ENCODE peak calls at places on chromosome 21, in six cellular contexts. One of them, this sample, is unnamed.

GRCh38 chr21:36155603-36156338 is 853 bp upstream of the DOP1B start:
- DNase-seq in NCI-H345: peak
- DNase-seq in activated CD8-positive, alpha-beta memory T cell treated with anti-CD3 and anti-CD28 coated beads for 4 hours: no peak
- DNase-seq in stimulated activated CD8-positive, alpha-beta memory T cell treated with anti-CD3 and anti-CD28 coated beads, Interleukin-4, amount 100 ng/mL, for 24 hours: no peak
- DNase-seq in CD8-positive, alpha-beta memory T cell: no peak
- DNase-seq in NCI-H1092 treated with DMSO at 0.1 percent for 48 hours: no peak
- DNase-seq in this sample: peak

GRCh38 chr21:45599146-45599581 is 44.4 kb upstream of the PCBP3 start:
- DNase-seq in NCI-H345: no peak
- DNase-seq in NCI-H1092 treated with DMSO at 0.1 percent for 48 hours: no peak
- DNase-seq in activated CD8-positive, alpha-beta memory T cell treated with anti-CD3 and anti-CD28 coated beads for 4 hours: no peak
- DNase-seq in CD8-positive, alpha-beta memory T cell: no peak
- DNase-seq in stimulated activated CD8-positive, alpha-beta memory T cell treated with anti-CD3 and anti-CD28 coated beads, Interleukin-4, amount 100 ng/mL, for 24 hours: no peak
- DNase-seq in this sample: no peak

GRCh38 chr21:42568377-42568776 is 54.7 kb downstream of the SLC37A1 start:
- DNase-seq in activated CD8-positive, alpha-beta memory T cell treated with anti-CD3 and anti-CD28 coated beads for 4 hours: no peak
- DNase-seq in stimulated activated CD8-positive, alpha-beta memory T cell treated with anti-CD3 and anti-CD28 coated beads, Interleukin-4, amount 100 ng/mL, for 24 hours: no peak
- DNase-seq in NCI-H1092 treated with DMSO at 0.1 percent for 48 hours: no peak
- DNase-seq in CD8-positive, alpha-beta memory T cell: no peak
- DNase-seq in NCI-H345: no peak
- DNase-seq in this sample: no peak

GRCh38 chr21:43733060-43733459 is 14.1 kb downstream of the PDXK start:
- DNase-seq in NCI-H345: no peak
- DNase-seq in activated CD8-positive, alpha-beta memory T cell treated with anti-CD3 and anti-CD28 coated beads for 4 hours: no peak
- DNase-seq in NCI-H1092 treated with DMSO at 0.1 percent for 48 hours: no peak
- DNase-seq in stimulated activated CD8-positive, alpha-beta memory T cell treated with anti-CD3 and anti-CD28 coated beads, Interleukin-4, amount 100 ng/mL, for 24 hours: no peak
- DNase-seq in CD8-positive, alpha-beta memory T cell: no peak
- DNase-seq in this sample: no peak

GRCh38 chr21:44255519-44255981 is 6.1 kb downstream of the DNMT3L start:
- DNase-seq in activated CD8-positive, alpha-beta memory T cell treated with anti-CD3 and anti-CD28 coated beads for 4 hours: no peak
- DNase-seq in CD8-positive, alpha-beta memory T cell: no peak
- DNase-seq in NCI-H345: no peak
- DNase-seq in stimulated activated CD8-positive, alpha-beta memory T cell treated with anti-CD3 and anti-CD28 coated beads, Interleukin-4, amount 100 ng/mL, for 24 hours: no peak
- DNase-seq in NCI-H1092 treated with DMSO at 0.1 percent for 48 hours: no peak
- DNase-seq in this sample: peak

GRCh38 chr21:42614391-42614790 is 39.0 kb upstream of the PDE9A start:
- DNase-seq in stimulated activated CD8-positive, alpha-beta memory T cell treated with anti-CD3 and anti-CD28 coated beads, Interleukin-4, amount 100 ng/mL, for 24 hours: no peak
- DNase-seq in CD8-positive, alpha-beta memory T cell: peak
- DNase-seq in NCI-H1092 treated with DMSO at 0.1 percent for 48 hours: no peak
- DNase-seq in NCI-H345: no peak
- DNase-seq in activated CD8-positive, alpha-beta memory T cell treated with anti-CD3 and anti-CD28 coated beads for 4 hours: no peak
- DNase-seq in this sample: no peak

GRCh38 chr21:20997308-20997632 is 939 bp upstream of the NCAM2 start:
- DNase-seq in activated CD8-positive, alpha-beta memory T cell treated with anti-CD3 and anti-CD28 coated beads for 4 hours: no peak
- DNase-seq in stimulated activated CD8-positive, alpha-beta memory T cell treated with anti-CD3 and anti-CD28 coated beads, Interleukin-4, amount 100 ng/mL, for 24 hours: no peak
- DNase-seq in NCI-H345: no peak
- DNase-seq in CD8-positive, alpha-beta memory T cell: no peak
- DNase-seq in NCI-H1092 treated with DMSO at 0.1 percent for 48 hours: no peak
- DNase-seq in this sample: no peak

GRCh38 chr21:35202431-35202830 is 153.3 kb upstream of the RUNX1 start:
- DNase-seq in NCI-H345: no peak
- DNase-seq in stimulated activated CD8-positive, alpha-beta memory T cell treated with anti-CD3 and anti-CD28 coated beads, Interleukin-4, amount 100 ng/mL, for 24 hours: no peak
- DNase-seq in activated CD8-positive, alpha-beta memory T cell treated with anti-CD3 and anti-CD28 coated beads for 4 hours: no peak
- DNase-seq in NCI-H1092 treated with DMSO at 0.1 percent for 48 hours: no peak
- DNase-seq in CD8-positive, alpha-beta memory T cell: no peak
- DNase-seq in this sample: no peak

GRCh38 chr21:27700974-27701614 is 734.2 kb upstream of the ADAMTS5 start:
- DNase-seq in NCI-H345: peak
- DNase-seq in NCI-H1092 treated with DMSO at 0.1 percent for 48 hours: peak
- DNase-seq in stimulated activated CD8-positive, alpha-beta memory T cell treated with anti-CD3 and anti-CD28 coated beads, Interleukin-4, amount 100 ng/mL, for 24 hours: peak
- DNase-seq in activated CD8-positive, alpha-beta memory T cell treated with anti-CD3 and anti-CD28 coated beads for 4 hours: no peak
- DNase-seq in CD8-positive, alpha-beta memory T cell: no peak
- DNase-seq in this sample: peak

GRCh38 chr21:42750737-42751530 is 97.5 kb downstream of the PDE9A start:
- DNase-seq in activated CD8-positive, alpha-beta memory T cell treated with anti-CD3 and anti-CD28 coated beads for 4 hours: no peak
- DNase-seq in stimulated activated CD8-positive, alpha-beta memory T cell treated with anti-CD3 and anti-CD28 coated beads, Interleukin-4, amount 100 ng/mL, for 24 hours: no peak
- DNase-seq in CD8-positive, alpha-beta memory T cell: no peak
- DNase-seq in NCI-H345: no peak
- DNase-seq in NCI-H1092 treated with DMSO at 0.1 percent for 48 hours: no peak
- DNase-seq in this sample: no peak

GRCh38 chr21:46454142-46454541 is 4.5 kb upstream of the DIP2A start:
- DNase-seq in NCI-H345: no peak
- DNase-seq in activated CD8-positive, alpha-beta memory T cell treated with anti-CD3 and anti-CD28 coated beads for 4 hours: no peak
- DNase-seq in CD8-positive, alpha-beta memory T cell: no peak
- DNase-seq in NCI-H1092 treated with DMSO at 0.1 percent for 48 hours: no peak
- DNase-seq in stimulated activated CD8-positive, alpha-beta memory T cell treated with anti-CD3 and anti-CD28 coated beads, Interleukin-4, amount 100 ng/mL, for 24 hours: no peak
- DNase-seq in this sample: no peak

GRCh38 chr21:46188226-46189212 is 4.3 kb upstream of the SPATC1L start:
- DNase-seq in NCI-H345: peak
- DNase-seq in CD8-positive, alpha-beta memory T cell: no peak
- DNase-seq in NCI-H1092 treated with DMSO at 0.1 percent for 48 hours: no peak
- DNase-seq in activated CD8-positive, alpha-beta memory T cell treated with anti-CD3 and anti-CD28 coated beads for 4 hours: no peak
- DNase-seq in stimulated activated CD8-positive, alpha-beta memory T cell treated with anti-CD3 and anti-CD28 coated beads, Interleukin-4, amount 100 ng/mL, for 24 hours: no peak
- DNase-seq in this sample: no peak

GRCh38 chr21:24428539-24429186 is 1178.6 kb downstream of the MRPL39 start:
- DNase-seq in NCI-H345: no peak
- DNase-seq in activated CD8-positive, alpha-beta memory T cell treated with anti-CD3 and anti-CD28 coated beads for 4 hours: peak
- DNase-seq in CD8-positive, alpha-beta memory T cell: no peak
- DNase-seq in NCI-H1092 treated with DMSO at 0.1 percent for 48 hours: no peak
- DNase-seq in stimulated activated CD8-positive, alpha-beta memory T cell treated with anti-CD3 and anti-CD28 coated beads, Interleukin-4, amount 100 ng/mL, for 24 hours: no peak
- DNase-seq in this sample: no peak

GRCh38 chr21:46125846-46126301 is 28.0 kb downstream of the COL6A2 start:
- DNase-seq in NCI-H1092 treated with DMSO at 0.1 percent for 48 hours: no peak
- DNase-seq in stimulated activated CD8-positive, alpha-beta memory T cell treated with anti-CD3 and anti-CD28 coated beads, Interleukin-4, amount 100 ng/mL, for 24 hours: no peak
- DNase-seq in NCI-H345: no peak
- DNase-seq in CD8-positive, alpha-beta memory T cell: no peak
- DNase-seq in activated CD8-positive, alpha-beta memory T cell treated with anti-CD3 and anti-CD28 coated beads for 4 hours: no peak
- DNase-seq in this sample: peak

GRCh38 chr21:37538971-37539590 is 172.5 kb downstream of the DYRK1A start:
- DNase-seq in stimulated activated CD8-positive, alpha-beta memory T cell treated with anti-CD3 and anti-CD28 coated beads, Interleukin-4, amount 100 ng/mL, for 24 hours: no peak
- DNase-seq in NCI-H345: no peak
- DNase-seq in NCI-H1092 treated with DMSO at 0.1 percent for 48 hours: no peak
- DNase-seq in CD8-positive, alpha-beta memory T cell: no peak
- DNase-seq in activated CD8-positive, alpha-beta memory T cell treated with anti-CD3 and anti-CD28 coated beads for 4 hours: no peak
- DNase-seq in this sample: no peak

GRCh38 chr21:34814529-34814951 is 145.7 kb downstream of the CLIC6 start:
- DNase-seq in NCI-H1092 treated with DMSO at 0.1 percent for 48 hours: no peak
- DNase-seq in activated CD8-positive, alpha-beta memory T cell treated with anti-CD3 and anti-CD28 coated beads for 4 hours: no peak
- DNase-seq in CD8-positive, alpha-beta memory T cell: no peak
- DNase-seq in NCI-H345: no peak
- DNase-seq in stimulated activated CD8-positive, alpha-beta memory T cell treated with anti-CD3 and anti-CD28 coated beads, Interleukin-4, amount 100 ng/mL, for 24 hours: no peak
- DNase-seq in this sample: no peak

GRCh38 chr21:43908167-43908566 is 43.1 kb downstream of the AGPAT3 start:
- DNase-seq in CD8-positive, alpha-beta memory T cell: no peak
- DNase-seq in stimulated activated CD8-positive, alpha-beta memory T cell treated with anti-CD3 and anti-CD28 coated beads, Interleukin-4, amount 100 ng/mL, for 24 hours: no peak
- DNase-seq in activated CD8-positive, alpha-beta memory T cell treated with anti-CD3 and anti-CD28 coated beads for 4 hours: no peak
- DNase-seq in NCI-H345: no peak
- DNase-seq in NCI-H1092 treated with DMSO at 0.1 percent for 48 hours: no peak
- DNase-seq in this sample: peak

GRCh38 chr21:25845729-25846256 is 111.0 kb downstream of the GABPA start:
- DNase-seq in activated CD8-positive, alpha-beta memory T cell treated with anti-CD3 and anti-CD28 coated beads for 4 hours: no peak
- DNase-seq in NCI-H1092 treated with DMSO at 0.1 percent for 48 hours: no peak
- DNase-seq in NCI-H345: peak
- DNase-seq in stimulated activated CD8-positive, alpha-beta memory T cell treated with anti-CD3 and anti-CD28 coated beads, Interleukin-4, amount 100 ng/mL, for 24 hours: no peak
- DNase-seq in CD8-positive, alpha-beta memory T cell: no peak
- DNase-seq in this sample: no peak

GRCh38 chr21:35088235-35088865 is 39.2 kb upstream of the RUNX1 start:
- DNase-seq in NCI-H345: no peak
- DNase-seq in activated CD8-positive, alpha-beta memory T cell treated with anti-CD3 and anti-CD28 coated beads for 4 hours: no peak
- DNase-seq in CD8-positive, alpha-beta memory T cell: no peak
- DNase-seq in stimulated activated CD8-positive, alpha-beta memory T cell treated with anti-CD3 and anti-CD28 coated beads, Interleukin-4, amount 100 ng/mL, for 24 hours: no peak
- DNase-seq in NCI-H1092 treated with DMSO at 0.1 percent for 48 hours: no peak
- DNase-seq in this sample: no peak

GRCh38 chr21:17427831-17428483 is 84.9 kb upstream of the CXADR start:
- DNase-seq in activated CD8-positive, alpha-beta memory T cell treated with anti-CD3 and anti-CD28 coated beads for 4 hours: no peak
- DNase-seq in NCI-H345: no peak
- DNase-seq in NCI-H1092 treated with DMSO at 0.1 percent for 48 hours: no peak
- DNase-seq in CD8-positive, alpha-beta memory T cell: no peak
- DNase-seq in stimulated activated CD8-positive, alpha-beta memory T cell treated with anti-CD3 and anti-CD28 coated beads, Interleukin-4, amount 100 ng/mL, for 24 hours: no peak
- DNase-seq in this sample: no peak

GRCh38 chr21:45889115-45889708 is 92.4 kb upstream of the COL6A1 start:
- DNase-seq in CD8-positive, alpha-beta memory T cell: no peak
- DNase-seq in NCI-H345: no peak
- DNase-seq in NCI-H1092 treated with DMSO at 0.1 percent for 48 hours: peak
- DNase-seq in stimulated activated CD8-positive, alpha-beta memory T cell treated with anti-CD3 and anti-CD28 coated beads, Interleukin-4, amount 100 ng/mL, for 24 hours: no peak
- DNase-seq in activated CD8-positive, alpha-beta memory T cell treated with anti-CD3 and anti-CD28 coated beads for 4 hours: no peak
- DNase-seq in this sample: peak

GRCh38 chr21:15061284-15061683 is 3.5 kb downstream of the NRIP1 start:
- DNase-seq in NCI-H345: no peak
- DNase-seq in stimulated activated CD8-positive, alpha-beta memory T cell treated with anti-CD3 and anti-CD28 coated beads, Interleukin-4, amount 100 ng/mL, for 24 hours: no peak
- DNase-seq in NCI-H1092 treated with DMSO at 0.1 percent for 48 hours: no peak
- DNase-seq in activated CD8-positive, alpha-beta memory T cell treated with anti-CD3 and anti-CD28 coated beads for 4 hours: no peak
- DNase-seq in CD8-positive, alpha-beta memory T cell: no peak
- DNase-seq in this sample: no peak

GRCh38 chr21:25564349-25564948 is 42.8 kb downstream of the MRPL39 start:
- DNase-seq in CD8-positive, alpha-beta memory T cell: no peak
- DNase-seq in activated CD8-positive, alpha-beta memory T cell treated with anti-CD3 and anti-CD28 coated beads for 4 hours: no peak
- DNase-seq in NCI-H345: no peak
- DNase-seq in stimulated activated CD8-positive, alpha-beta memory T cell treated with anti-CD3 and anti-CD28 coated beads, Interleukin-4, amount 100 ng/mL, for 24 hours: no peak
- DNase-seq in NCI-H1092 treated with DMSO at 0.1 percent for 48 hours: no peak
- DNase-seq in this sample: no peak

GRCh38 chr21:31354604-31355443 is 10.8 kb upstream of the TIAM1 start:
- DNase-seq in stimulated activated CD8-positive, alpha-beta memory T cell treated with anti-CD3 and anti-CD28 coated beads, Interleukin-4, amount 100 ng/mL, for 24 hours: peak
- DNase-seq in CD8-positive, alpha-beta memory T cell: peak
- DNase-seq in NCI-H345: no peak
- DNase-seq in NCI-H1092 treated with DMSO at 0.1 percent for 48 hours: no peak
- DNase-seq in activated CD8-positive, alpha-beta memory T cell treated with anti-CD3 and anti-CD28 coated beads for 4 hours: peak
- DNase-seq in this sample: no peak

GRCh38 chr21:45406801-45407628 is 2.0 kb downstream of the COL18A1 start:
- DNase-seq in CD8-positive, alpha-beta memory T cell: no peak
- DNase-seq in activated CD8-positive, alpha-beta memory T cell treated with anti-CD3 and anti-CD28 coated beads for 4 hours: no peak
- DNase-seq in NCI-H1092 treated with DMSO at 0.1 percent for 48 hours: no peak
- DNase-seq in NCI-H345: no peak
- DNase-seq in stimulated activated CD8-positive, alpha-beta memory T cell treated with anti-CD3 and anti-CD28 coated beads, Interleukin-4, amount 100 ng/mL, for 24 hours: no peak
- DNase-seq in this sample: peak

GRCh38 chr21:41685511-41686149 is 81.2 kb downstream of the RIPK4 start:
- DNase-seq in activated CD8-positive, alpha-beta memory T cell treated with anti-CD3 and anti-CD28 coated beads for 4 hours: no peak
- DNase-seq in NCI-H345: no peak
- DNase-seq in stimulated activated CD8-positive, alpha-beta memory T cell treated with anti-CD3 and anti-CD28 coated beads, Interleukin-4, amount 100 ng/mL, for 24 hours: no peak
- DNase-seq in NCI-H1092 treated with DMSO at 0.1 percent for 48 hours: no peak
- DNase-seq in CD8-positive, alpha-beta memory T cell: no peak
- DNase-seq in this sample: no peak

GRCh38 chr21:46552865-46553379 is 52.0 kb downstream of the S100B start:
- DNase-seq in NCI-H1092 treated with DMSO at 0.1 percent for 48 hours: no peak
- DNase-seq in NCI-H345: no peak
- DNase-seq in activated CD8-positive, alpha-beta memory T cell treated with anti-CD3 and anti-CD28 coated beads for 4 hours: no peak
- DNase-seq in stimulated activated CD8-positive, alpha-beta memory T cell treated with anti-CD3 and anti-CD28 coated beads, Interleukin-4, amount 100 ng/mL, for 24 hours: no peak
- DNase-seq in CD8-positive, alpha-beta memory T cell: no peak
- DNase-seq in this sample: no peak

GRCh38 chr21:17454315-17455027 is 58.4 kb upstream of the CXADR start:
- DNase-seq in NCI-H345: no peak
- DNase-seq in activated CD8-positive, alpha-beta memory T cell treated with anti-CD3 and anti-CD28 coated beads for 4 hours: no peak
- DNase-seq in CD8-positive, alpha-beta memory T cell: no peak
- DNase-seq in NCI-H1092 treated with DMSO at 0.1 percent for 48 hours: no peak
- DNase-seq in stimulated activated CD8-positive, alpha-beta memory T cell treated with anti-CD3 and anti-CD28 coated beads, Interleukin-4, amount 100 ng/mL, for 24 hours: peak
- DNase-seq in this sample: no peak

GRCh38 chr21:45558044-45558721 is 15.9 kb upstream of the SLC19A1 start:
- DNase-seq in NCI-H345: no peak
- DNase-seq in CD8-positive, alpha-beta memory T cell: no peak
- DNase-seq in activated CD8-positive, alpha-beta memory T cell treated with anti-CD3 and anti-CD28 coated beads for 4 hours: no peak
- DNase-seq in stimulated activated CD8-positive, alpha-beta memory T cell treated with anti-CD3 and anti-CD28 coated beads, Interleukin-4, amount 100 ng/mL, for 24 hours: no peak
- DNase-seq in NCI-H1092 treated with DMSO at 0.1 percent for 48 hours: no peak
- DNase-seq in this sample: peak

GRCh38 chr21:44093761-44094160 is 13.4 kb upstream of the PWP2 start:
- DNase-seq in NCI-H1092 treated with DMSO at 0.1 percent for 48 hours: no peak
- DNase-seq in activated CD8-positive, alpha-beta memory T cell treated with anti-CD3 and anti-CD28 coated beads for 4 hours: no peak
- DNase-seq in CD8-positive, alpha-beta memory T cell: no peak
- DNase-seq in stimulated activated CD8-positive, alpha-beta memory T cell treated with anti-CD3 and anti-CD28 coated beads, Interleukin-4, amount 100 ng/mL, for 24 hours: no peak
- DNase-seq in NCI-H345: no peak
- DNase-seq in this sample: no peak

GRCh38 chr21:41318218-41318617 is 1.6 kb downstream of the FAM3B start:
- DNase-seq in NCI-H345: peak
- DNase-seq in stimulated activated CD8-positive, alpha-beta memory T cell treated with anti-CD3 and anti-CD28 coated beads, Interleukin-4, amount 100 ng/mL, for 24 hours: no peak
- DNase-seq in NCI-H1092 treated with DMSO at 0.1 percent for 48 hours: no peak
- DNase-seq in CD8-positive, alpha-beta memory T cell: no peak
- DNase-seq in activated CD8-positive, alpha-beta memory T cell treated with anti-CD3 and anti-CD28 coated beads for 4 hours: no peak
- DNase-seq in this sample: no peak

GRCh38 chr21:44282370-44282769 is 3.3 kb upstream of the AIRE start:
- DNase-seq in stimulated activated CD8-positive, alpha-beta memory T cell treated with anti-CD3 and anti-CD28 coated beads, Interleukin-4, amount 100 ng/mL, for 24 hours: no peak
- DNase-seq in CD8-positive, alpha-beta memory T cell: no peak
- DNase-seq in activated CD8-positive, alpha-beta memory T cell treated with anti-CD3 and anti-CD28 coated beads for 4 hours: no peak
- DNase-seq in NCI-H345: no peak
- DNase-seq in NCI-H1092 treated with DMSO at 0.1 percent for 48 hours: no peak
- DNase-seq in this sample: peak

GRCh38 chr21:45544449-45545235 is 2.4 kb upstream of the SLC19A1 start:
- DNase-seq in NCI-H1092 treated with DMSO at 0.1 percent for 48 hours: no peak
- DNase-seq in activated CD8-positive, alpha-beta memory T cell treated with anti-CD3 and anti-CD28 coated beads for 4 hours: no peak
- DNase-seq in stimulated activated CD8-positive, alpha-beta memory T cell treated with anti-CD3 and anti-CD28 coated beads, Interleukin-4, amount 100 ng/mL, for 24 hours: no peak
- DNase-seq in CD8-positive, alpha-beta memory T cell: no peak
- DNase-seq in NCI-H345: no peak
- DNase-seq in this sample: peak

GRCh38 chr21:8991968-8992621 is 1529.3 kb upstream of the TPTE start:
- DNase-seq in CD8-positive, alpha-beta memory T cell: no peak
- DNase-seq in NCI-H345: no peak
- DNase-seq in stimulated activated CD8-positive, alpha-beta memory T cell treated with anti-CD3 and anti-CD28 coated beads, Interleukin-4, amount 100 ng/mL, for 24 hours: no peak
- DNase-seq in NCI-H1092 treated with DMSO at 0.1 percent for 48 hours: no peak
- DNase-seq in activated CD8-positive, alpha-beta memory T cell treated with anti-CD3 and anti-CD28 coated beads for 4 hours: no peak
- DNase-seq in this sample: no peak

GRCh38 chr21:45156459-45156858 is 82.1 kb downstream of the ADARB1 start:
- DNase-seq in NCI-H1092 treated with DMSO at 0.1 percent for 48 hours: no peak
- DNase-seq in stimulated activated CD8-positive, alpha-beta memory T cell treated with anti-CD3 and anti-CD28 coated beads, Interleukin-4, amount 100 ng/mL, for 24 hours: no peak
- DNase-seq in activated CD8-positive, alpha-beta memory T cell treated with anti-CD3 and anti-CD28 coated beads for 4 hours: no peak
- DNase-seq in CD8-positive, alpha-beta memory T cell: no peak
- DNase-seq in NCI-H345: no peak
- DNase-seq in this sample: no peak

GRCh38 chr21:34908424-34909055 is 140.6 kb downstream of the RUNX1 start:
- DNase-seq in NCI-H1092 treated with DMSO at 0.1 percent for 48 hours: no peak
- DNase-seq in activated CD8-positive, alpha-beta memory T cell treated with anti-CD3 and anti-CD28 coated beads for 4 hours: no peak
- DNase-seq in stimulated activated CD8-positive, alpha-beta memory T cell treated with anti-CD3 and anti-CD28 coated beads, Interleukin-4, amount 100 ng/mL, for 24 hours: no peak
- DNase-seq in NCI-H345: no peak
- DNase-seq in CD8-positive, alpha-beta memory T cell: no peak
- DNase-seq in this sample: no peak

GRCh38 chr21:24224411-24224810 is 1382.9 kb downstream of the MRPL39 start:
- DNase-seq in CD8-positive, alpha-beta memory T cell: no peak
- DNase-seq in NCI-H1092 treated with DMSO at 0.1 percent for 48 hours: no peak
- DNase-seq in NCI-H345: peak
- DNase-seq in activated CD8-positive, alpha-beta memory T cell treated with anti-CD3 and anti-CD28 coated beads for 4 hours: no peak
- DNase-seq in stimulated activated CD8-positive, alpha-beta memory T cell treated with anti-CD3 and anti-CD28 coated beads, Interleukin-4, amount 100 ng/mL, for 24 hours: no peak
- DNase-seq in this sample: no peak

GRCh38 chr21:45580576-45581321 is 38.5 kb upstream of the SLC19A1 start:
- DNase-seq in CD8-positive, alpha-beta memory T cell: no peak
- DNase-seq in NCI-H1092 treated with DMSO at 0.1 percent for 48 hours: no peak
- DNase-seq in activated CD8-positive, alpha-beta memory T cell treated with anti-CD3 and anti-CD28 coated beads for 4 hours: no peak
- DNase-seq in NCI-H345: peak
- DNase-seq in stimulated activated CD8-positive, alpha-beta memory T cell treated with anti-CD3 and anti-CD28 coated beads, Interleukin-4, amount 100 ng/mL, for 24 hours: no peak
- DNase-seq in this sample: peak

This sample was measured in lower lobe of right lung.